ENCODE peak calls at places on chromosomes 1 and 21, in five cellular contexts. J, V, O, A and K are unnamed samples.

GRCh38 chr1:15835205-15835740 is 12.2 kb upstream of the SPEN start:
- DNase-seq in J (no peak), V (no peak), O (no peak), A (peak; percentile 40), K (no peak)

GRCh38 chr1:39132505-39133339 is 71.8 kb upstream of the MACF1 start:
- DNase-seq in J (peak; percentile 40), V (no peak), O (no peak), A (peak; percentile 78), K (no peak)

GRCh38 chr1:237244778-237245177 is 202.8 kb downstream of the RYR2 start:
- DNase-seq in J (no peak), V (no peak), O (no peak), A (no peak), K (no peak)

GRCh38 chr1:23419180-23419579 is 5.4 kb downstream of the TCEA3 start:
- DNase-seq in J (no peak), V (no peak), O (no peak), A (no peak), K (no peak)

GRCh38 chr1:228986093-228986904 is 251.0 kb downstream of the RHOU start:
- DNase-seq in J (no peak), V (no peak), O (no peak), A (peak; percentile 41), K (no peak)

GRCh38 chr1:162230096-162230495 is 146.6 kb downstream of the SPATA46 start:
- DNase-seq in J (peak; percentile 47), V (no peak), O (no peak), A (no peak), K (no peak)

GRCh38 chr1:232990729-232991128 is 40.3 kb downstream of the NTPCR start:
- DNase-seq in J (no peak), V (no peak), O (no peak), A (no peak), K (no peak)

GRCh38 chr21:36113647-36114428 is 21.0 kb upstream of the CBR3 start:
- DNase-seq in J (no peak), V (no peak), O (peak; percentile 15), A (peak; percentile 88), K (no peak)

GRCh38 chr1:14724234-14724633 is 125.7 kb downstream of the KAZN start:
- DNase-seq in J (peak; percentile 56), V (no peak), O (no peak), A (no peak), K (no peak)

GRCh38 chr1:63921357-63921756 is 147.5 kb downstream of the ROR1 start:
- DNase-seq in J (no peak), V (no peak), O (no peak), A (no peak), K (no peak)

GRCh38 chr1:25617626-25618432 is 1.2 kb downstream of the MAN1C1 start:
- DNase-seq in J (no peak), V (no peak), O (no peak), A (no peak), K (no peak)

GRCh38 chr1:111507411-111508201 is 4.2 kb upstream of the ADORA3 start:
- DNase-seq in J (peak; percentile 85), V (peak; percentile 32), O (peak; percentile 52), A (peak; percentile 77), K (peak; percentile 6)

GRCh38 chr21:44382536-44382935 is 29.1 kb downstream of the TRPM2 start:
- DNase-seq in J (no peak), V (no peak), O (no peak), A (no peak), K (no peak)

GRCh38 chr1:178672434-178672833 is 52.6 kb upstream of the RALGPS2 start:
- DNase-seq in J (no peak), V (no peak), O (no peak), A (no peak), K (no peak)

GRCh38 chr21:35172231-35172630 is 123.1 kb upstream of the RUNX1 start:
- DNase-seq in J (no peak), V (no peak), O (peak; percentile 6), A (no peak), K (no peak)

GRCh38 chr1:178628637-178629548 is 96.2 kb upstream of the RALGPS2 start:
- DNase-seq in J (peak; percentile 86), V (peak; percentile 67), O (no peak), A (no peak), K (no peak)

GRCh38 chr1:92485374-92486250 is 1.1 kb downstream of the GFI1 start:
- DNase-seq in J (peak; percentile 71), V (no peak), O (peak; percentile 78), A (peak; percentile 41), K (no peak)

GRCh38 chr21:41152149-41152548 is 15.8 kb upstream of the BACE2 start:
- DNase-seq in J (no peak), V (no peak), O (no peak), A (no peak), K (no peak)

GRCh38 chr21:37866027-37866426 is 50.2 kb downstream of the KCNJ6 start:
- DNase-seq in J (peak; percentile 19), V (no peak), O (no peak), A (no peak), K (peak; percentile 40)

GRCh38 chr1:200180821-200181220 is 153.3 kb downstream of the NR5A2 start:
- DNase-seq in J (no peak), V (no peak), O (no peak), A (no peak), K (no peak)

GRCh38 chr1:26630634-26631033 is 65.2 kb upstream of the ARID1A start:
- DNase-seq in J (no peak), V (no peak), O (no peak), A (no peak), K (no peak)

GRCh38 chr1:43410571-43410970 is 20.9 kb downstream of the SZT2 start:
- DNase-seq in J (no peak), V (no peak), O (no peak), A (no peak), K (no peak)

GRCh38 chr1:43405876-43406234 is 16.2 kb downstream of the SZT2 start:
- DNase-seq in J (no peak), V (no peak), O (no peak), A (no peak), K (no peak)

GRCh38 chr1:43404353-43404752 is 14.7 kb downstream of the SZT2 start:
- DNase-seq in J (no peak), V (no peak), O (no peak), A (no peak), K (no peak)

GRCh38 chr1:43402055-43402865 is 12.6 kb downstream of the SZT2 start:
- DNase-seq in J (no peak), V (no peak), O (no peak), A (no peak), K (no peak)

GRCh38 chr1:43405219-43405875 is 15.6 kb downstream of the SZT2 start:
- DNase-seq in J (no peak), V (no peak), O (no peak), A (no peak), K (no peak)
- H3K27ac ChIP-seq in J (no peak overlapping the region), V (no peak overlapping the region), O (no peak overlapping the region), A (no peak overlapping the region), K (no peak overlapping the region)

GRCh38 chr1:153260473-153260979 is 1.0 kb downstream of the LORICRIN start:
- DNase-seq in J (no peak), V (no peak), O (peak; percentile 1), A (no peak), K (no peak)

GRCh38 chr1:153260980-153261792 is 1.7 kb downstream of the LORICRIN start:
- DNase-seq in J (peak; percentile 75), V (no peak), O (peak; percentile 14), A (no peak), K (no peak)

GRCh38 chr1:153262462-153263157 is 3.1 kb downstream of the LORICRIN start:
- DNase-seq in J (no peak), V (no peak), O (no peak), A (no peak), K (no peak)

GRCh38 chr1:153259387-153259786 is at the start of gene LORICRIN:
- DNase-seq in J (no peak), V (no peak), O (no peak), A (no peak), K (no peak)

DNA sequence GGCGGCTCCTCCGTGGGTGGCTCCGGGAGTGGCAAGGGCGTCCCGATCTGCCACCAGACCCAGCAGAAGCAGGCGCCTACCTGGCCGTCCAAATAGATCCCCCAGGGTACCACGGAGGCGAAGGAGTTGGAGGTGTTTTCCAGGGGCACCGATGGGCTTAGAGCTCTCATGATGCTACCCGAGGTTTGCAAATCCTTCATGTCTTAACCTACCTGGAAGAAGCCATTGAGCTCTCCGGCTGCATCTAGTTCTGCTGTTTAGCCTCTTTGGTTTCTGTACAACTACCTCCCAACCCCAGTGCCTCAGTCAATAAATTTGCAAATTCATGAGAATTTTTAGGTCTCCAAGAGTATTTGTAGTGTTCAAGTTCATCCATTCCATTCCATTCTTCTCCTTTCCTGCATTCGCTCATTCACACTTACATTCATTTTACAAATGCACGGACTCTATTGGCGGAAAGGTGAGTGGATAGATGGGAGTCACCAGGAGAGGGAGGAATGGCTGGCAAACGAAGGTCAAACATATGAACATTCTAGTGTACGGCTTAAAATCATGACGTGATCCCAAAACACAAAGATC is 2.4 kb downstream of the LORICRIN start:
- DNase-seq in J (no peak), V (no peak), O (no peak), A (no peak), K (no peak)
- H3K27ac ChIP-seq in J (no peak overlapping the region), V (no peak overlapping the region), O (no peak overlapping the region), A (no peak overlapping the region), K (no peak overlapping the region)

DNA sequence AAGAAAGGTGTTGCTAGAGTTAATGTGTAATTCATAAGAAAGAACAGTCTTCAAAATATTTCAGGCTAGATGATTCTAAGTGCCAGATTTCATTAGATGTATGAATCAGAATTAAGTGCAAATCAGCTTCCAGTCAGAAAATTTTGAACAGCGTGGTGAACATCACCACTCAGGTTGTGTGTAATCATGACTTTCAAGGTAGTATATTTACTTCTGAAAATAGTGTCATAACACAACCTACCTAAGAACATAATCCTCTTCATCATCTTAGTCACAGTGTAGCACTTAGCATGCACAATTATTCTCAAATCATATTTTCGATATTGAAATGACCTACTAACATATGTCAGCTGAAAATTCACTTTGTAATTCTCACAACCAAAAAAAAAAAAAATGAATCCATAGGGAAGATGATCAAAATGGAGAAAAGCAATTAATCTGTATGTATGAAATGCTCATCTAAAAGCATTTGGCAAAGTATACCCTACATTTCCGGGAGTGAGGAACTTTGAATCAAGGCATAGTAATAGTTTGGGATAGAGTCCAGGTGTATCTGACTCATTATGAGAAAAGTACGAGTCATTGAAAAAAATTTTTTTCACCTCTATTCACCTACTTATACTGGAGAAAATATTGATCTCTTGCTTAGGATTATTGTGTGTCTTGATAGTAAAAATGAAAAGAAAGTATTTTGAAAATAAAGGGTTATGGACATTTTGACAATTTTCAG is 221.8 kb upstream of the CHRM3 start:
- DNase-seq in J (no peak), V (no peak), O (no peak), A (no peak), K (no peak)
- H3K27ac ChIP-seq in J (no peak overlapping the region), V (no peak overlapping the region), O (no peak overlapping the region), A (no peak overlapping the region), K (peak overlapping the region; percentile 60)

DNA sequence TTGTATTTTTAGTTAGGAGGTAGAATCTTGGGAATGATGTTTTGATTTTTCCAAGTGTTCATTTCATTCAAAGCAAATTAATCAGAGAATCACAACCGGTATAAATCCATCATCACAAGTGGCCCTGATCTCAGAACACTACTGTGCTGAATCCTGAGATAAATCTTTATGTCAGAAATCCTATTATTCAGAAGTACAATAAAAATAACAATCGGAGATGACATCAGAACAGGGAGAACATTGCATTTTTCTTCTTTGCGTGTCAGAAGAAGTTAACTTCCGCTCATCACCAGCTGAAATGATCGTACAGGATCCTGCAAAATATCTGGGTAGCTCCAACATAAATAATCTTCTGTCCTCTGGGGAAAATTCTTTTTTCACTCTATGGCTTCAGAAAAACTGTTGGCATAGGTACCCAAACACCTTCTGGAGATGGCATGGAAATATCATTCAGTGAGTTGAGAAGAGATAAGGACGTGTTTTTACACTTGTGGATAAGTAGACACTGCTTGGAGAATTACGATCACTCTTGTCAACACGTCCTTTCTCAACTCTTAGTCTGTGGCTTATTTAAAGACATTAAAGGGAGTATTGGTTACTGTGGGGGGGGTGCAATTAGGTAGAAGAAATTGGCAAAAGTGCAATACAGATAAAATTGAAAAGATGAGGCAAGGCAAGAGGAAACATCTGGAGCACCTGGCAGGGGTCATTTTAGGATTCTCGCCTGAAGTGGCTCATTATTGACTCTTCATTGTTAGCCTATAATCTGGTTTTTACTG is 46.9 kb upstream of the SMYD2 start:
- DNase-seq in J (no peak), V (no peak), O (no peak), A (no peak), K (no peak)
- H3K27ac ChIP-seq in J (no peak overlapping the region), V (no peak overlapping the region), O (no peak overlapping the region), A (no peak overlapping the region), K (no peak overlapping the region)